ENCODE peak calls at places on chromosome 2, in four cellular contexts. P is HepG2, O is A549, R is GM12878. U is an unnamed sample.

GRCh38 chr2:3034856-3035255 is 342.8 kb downstream of the EIPR1 start:
- DNase-seq in R (no peak), P (no peak), O (no peak), U (no peak)

GRCh38 chr2:218961651-218962570 is 2.4 kb downstream of the CDK5R2 start:
- DNase-seq in O (no peak), P (no peak), R (no peak), U (peak)

GRCh38 chr2:85577386-85578242 is at the start of gene VAMP8:
- DNase-seq in P (peak), R (no peak), O (no peak), U (no peak)

GRCh38 chr2:172423120-172423519 is 4.3 kb upstream of the ITGA6 start:
- DNase-seq in O (no peak), P (no peak), R (no peak), U (no peak)

GRCh38 chr2:108935231-108935863 is 53.7 kb downstream of the EDAR start:
- DNase-seq in O (no peak), P (no peak), R (no peak), U (no peak)

GRCh38 chr2:37796481-37796880 is 125.0 kb upstream of the CDC42EP3 start:
- DNase-seq in O (no peak), P (no peak), R (no peak), U (no peak)

GRCh38 chr2:202965810-202966454 is 48.7 kb upstream of the NBEAL1 start:
- DNase-seq in O (peak), R (peak), P (peak), U (no peak)

GRCh38 chr2:19854596-19855235 is 47.1 kb downstream of the TTC32 start:
- DNase-seq in P (no peak), R (no peak), O (no peak), U (no peak)

GRCh38 chr2:78455586-78455985 is 569.9 kb upstream of the REG3G start:
- DNase-seq in R (no peak), O (no peak), P (no peak), U (no peak)

GRCh38 chr2:200336980-200337615 is 30.6 kb downstream of the SPATS2L start:
- DNase-seq in O (no peak), P (no peak), R (no peak), U (no peak)

GRCh38 chr2:143560724-143561123 is 431.5 kb downstream of the ARHGAP15 start:
- DNase-seq in O (no peak), P (no peak), R (no peak), U (no peak)

GRCh38 chr2:226396541-226396940 is 403.1 kb downstream of the IRS1 start:
- DNase-seq in R (no peak), P (no peak), O (no peak), U (no peak)

GRCh38 chr2:236052926-236053846 is 115.0 kb downstream of the GBX2 start:
- DNase-seq in O (no peak), P (no peak), R (no peak), U (no peak)

GRCh38 chr2:60796573-60797509 is 40.8 kb downstream of the PAPOLG start:
- DNase-seq in R (no peak), P (no peak), O (no peak), U (no peak)

GRCh38 chr2:85813211-85813977 is 59.6 kb downstream of the ATOH8 start:
- DNase-seq in R (no peak), O (no peak), P (no peak), U (no peak)

GRCh38 chr2:222738759-222739292 is 67.4 kb downstream of the MOGAT1 start:
- DNase-seq in P (no peak), R (no peak), O (no peak), U (no peak)

GRCh38 chr2:124145982-124146381 is 120.9 kb downstream of the CNTNAP5 start:
- DNase-seq in O (no peak), R (no peak), P (no peak), U (no peak)

GRCh38 chr2:164014068-164014577 is 278.3 kb upstream of the FIGN start:
- DNase-seq in R (no peak), O (no peak), P (no peak), U (no peak)

GRCh38 chr2:8580316-8581047 is 101.4 kb upstream of the ID2 start:
- DNase-seq in O (no peak), R (no peak), P (no peak), U (no peak)

GRCh38 chr2:240981273-240981672 is 17.1 kb upstream of the SNED1 start:
- DNase-seq in R (no peak), O (no peak), P (no peak), U (no peak)

GRCh38 chr2:102806250-102806837 is 44.5 kb downstream of the TMEM182 start:
- DNase-seq in O (peak), P (peak), R (no peak), U (peak)

GRCh38 chr2:158269143-158269542 is 167.5 kb downstream of the UPP2 start:
- DNase-seq in O (no peak), R (no peak), P (no peak), U (no peak)

GRCh38 chr2:8197101-8197500 is 484.8 kb upstream of the ID2 start:
- DNase-seq in P (no peak), O (no peak), R (no peak), U (no peak)

GRCh38 chr2:111161971-111162370 is 41.3 kb downstream of the BCL2L11 start:
- DNase-seq in O (no peak), R (no peak), P (no peak), U (peak)

GRCh38 chr2:65130440-65131175 is 702 bp upstream of the RAB1A start:
- DNase-seq in P (no peak), R (peak), O (no peak), U (no peak)
- TF ChIP-seq PBX3 in P (no peak), R (no peak), O (no peak), U (no peak)

GRCh38 chr2:112885503-112885897 is 25.5 kb upstream of the IL37 start:
- DNase-seq in P (no peak), O (no peak), R (no peak), U (no peak)

GRCh38 chr2:112883669-112884068 is 27.3 kb upstream of the IL37 start:
- DNase-seq in O (no peak), R (no peak), P (no peak), U (no peak)

GRCh38 chr2:112887904-112888303 is 23.1 kb upstream of the IL37 start:
- DNase-seq in R (no peak), P (no peak), O (no peak), U (no peak)

GRCh38 chr2:112886291-112886690 is 24.7 kb upstream of the IL37 start:
- DNase-seq in O (no peak), R (no peak), P (no peak), U (no peak)

GRCh38 chr2:112884869-112885502 is 26.0 kb upstream of the IL37 start:
- DNase-seq in R (peak), O (peak), P (peak), U (peak)
- TF ChIP-seq USF2 in R (no peak), O (no peak), P (no peak), U (no peak)

DNA sequence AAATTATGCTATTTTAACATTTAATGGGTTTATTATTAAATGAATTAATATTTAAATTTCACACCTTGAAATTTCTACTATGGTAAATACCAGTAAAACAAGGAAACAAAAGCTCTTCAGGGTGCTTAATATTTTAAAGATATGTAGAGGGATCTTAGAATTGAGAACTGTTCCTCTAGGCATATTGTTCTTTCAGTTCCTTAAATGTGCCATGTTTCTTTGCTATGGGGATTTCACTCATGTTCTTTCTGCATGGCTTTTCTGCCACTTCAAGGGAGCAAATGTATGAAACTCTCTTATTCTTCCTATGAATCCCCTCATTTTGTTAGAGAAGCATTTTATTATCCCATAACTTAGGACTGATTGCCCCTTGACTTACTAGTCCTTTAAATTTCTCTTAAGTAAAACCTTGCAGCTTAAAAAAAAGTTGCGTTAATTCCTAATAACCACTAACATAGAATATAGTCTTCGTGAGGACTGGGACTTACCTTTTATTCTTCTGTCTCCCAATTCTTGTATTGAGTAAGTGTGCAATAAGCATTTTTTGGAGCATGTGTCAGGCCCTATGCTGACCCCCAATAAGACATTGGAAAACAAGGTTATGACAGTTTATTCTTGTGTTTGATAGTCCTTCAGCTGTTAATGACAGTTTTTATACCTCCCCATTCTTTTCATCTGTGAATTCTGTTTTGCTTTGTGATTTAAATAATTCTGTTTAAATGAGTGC is 95.7 kb downstream of the BIRC6 start:
- DNase-seq in P (no peak), O (no peak), R (no peak), U (no peak)
- TF ChIP-seq SMC3 in P (no peak), O (no peak), R (no peak), U (no peak)

GRCh38 chr2:58562281-58562680 is 321.2 kb upstream of the FANCL start:
- DNase-seq in O (no peak), P (no peak), R (no peak), U (no peak)
- TF ChIP-seq PBX3 in O (no peak), P (no peak), R (no peak), U (no peak)

GRCh38 chr2:223945755-223946154 is 620 bp upstream of the WDFY1 start:
- DNase-seq in P (no peak), O (no peak), R (no peak), U (no peak)

GRCh38 chr2:223943561-223944008 is 1.6 kb downstream of the WDFY1 start:
- DNase-seq in R (no peak), P (peak), O (peak), U (peak)

GRCh38 chr2:223943135-223943534 is 2.0 kb downstream of the WDFY1 start:
- DNase-seq in R (no peak), P (no peak), O (no peak), U (no peak)

GRCh38 chr2:223944166-223944703 is 900 bp downstream of the WDFY1 start:
- DNase-seq in R (no peak), P (peak), O (no peak), U (peak)

GRCh38 chr2:223944704-223945531 is at the start of gene WDFY1:
- DNase-seq in R (no peak), O (peak), P (peak), U (peak)
- TF ChIP-seq USF2 in R (peak), O (peak), P (peak), U (peak)

DNA sequence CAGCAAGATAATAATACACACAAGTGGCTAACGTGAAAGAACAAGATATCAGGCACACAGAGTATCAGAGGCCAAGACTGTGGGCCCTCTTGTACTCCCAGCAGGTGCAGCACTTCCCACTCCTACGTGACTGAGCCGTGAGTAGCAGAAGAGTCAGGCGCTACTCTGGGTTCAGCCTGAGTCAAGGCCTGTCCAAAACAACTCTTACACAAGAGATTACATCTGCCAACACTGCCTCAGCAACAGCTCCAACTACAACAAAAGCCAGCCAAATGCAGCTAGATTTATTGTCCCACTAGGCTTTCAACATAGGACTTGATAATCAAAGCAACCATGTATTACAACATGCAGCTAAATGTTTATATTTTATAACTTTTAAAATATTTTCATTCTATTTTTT is 56.2 kb downstream of the ITSN2 start:
- DNase-seq in R (no peak), O (no peak), P (peak), U (no peak)
- TF ChIP-seq SMC3 in R (no peak), O (no peak), P (no peak), U (no peak)

DNA sequence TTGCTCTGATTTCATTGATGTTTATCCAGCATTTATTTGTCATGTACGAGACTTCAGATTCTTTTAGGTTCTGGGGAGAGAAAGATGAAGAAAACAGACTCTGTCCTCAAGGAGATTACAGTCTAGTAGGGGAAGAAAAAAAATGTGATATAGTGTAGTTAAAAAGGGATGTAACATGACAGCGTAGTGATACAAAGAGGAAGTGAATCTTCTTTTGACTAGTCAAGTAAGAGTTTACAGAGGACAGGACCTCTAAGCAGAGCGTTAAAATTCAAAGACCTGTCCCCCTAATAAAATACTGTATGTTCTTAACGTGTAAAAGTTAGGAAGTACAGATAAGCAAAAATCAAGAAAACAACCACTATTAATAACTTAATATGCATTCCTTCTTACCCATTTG is 47.7 kb downstream of the NCOA1 start:
- DNase-seq in R (no peak), O (no peak), P (no peak), U (no peak)
- TF ChIP-seq PBX3 in R (no peak), O (no peak), P (no peak), U (no peak)

U was measured in SK-N-SH.